ENCODE peak calls at places on chromosomes 5 and 9, in four cellular contexts. One of them, this sample, is unnamed.

GRCh38 chr5:94010814-94011213 is 269.4 kb upstream of the POU5F2 start:
- DNase-seq in GM12878: no peak
- DNase-seq in HL-60: no peak
- DNase-seq in K562: no peak
- DNase-seq in this sample: no peak

GRCh38 chr5:150542933-150543445 is 35.1 kb downstream of the NDST1 start:
- DNase-seq in GM12878: no peak
- DNase-seq in HL-60: no peak
- DNase-seq in K562: no peak
- DNase-seq in this sample: no peak

GRCh38 chr9:15697459-15697858 is 144.6 kb downstream of the CCDC171 start:
- DNase-seq in K562: no peak
- DNase-seq in GM12878: no peak
- DNase-seq in HL-60: no peak
- DNase-seq in this sample: no peak

GRCh38 chr5:55665065-55665464 is 47.1 kb downstream of the SLC38A9 start:
- DNase-seq in K562: no peak
- DNase-seq in GM12878: no peak
- DNase-seq in HL-60: no peak
- DNase-seq in this sample: no peak

GRCh38 chr5:77643654-77644404 is 5.3 kb upstream of the OTP start:
- DNase-seq in K562: no peak
- DNase-seq in GM12878: no peak
- DNase-seq in HL-60: no peak
- DNase-seq in this sample: no peak

GRCh38 chr9:108272350-108272899 is 583.4 kb downstream of the ACTL7B start:
- DNase-seq in HL-60: peak
- DNase-seq in GM12878: no peak
- DNase-seq in K562: peak
- DNase-seq in this sample: no peak

GRCh38 chr5:32776203-32776602 is 65.1 kb downstream of the NPR3 start:
- DNase-seq in K562: no peak
- DNase-seq in HL-60: no peak
- DNase-seq in GM12878: no peak
- DNase-seq in this sample: no peak

GRCh38 chr9:135046156-135047025 is 41.1 kb upstream of the OLFM1 start:
- DNase-seq in HL-60: no peak
- DNase-seq in GM12878: no peak
- DNase-seq in K562: no peak
- DNase-seq in this sample: no peak

GRCh38 chr9:129154866-129155477 is 23.1 kb downstream of the IER5L start:
- DNase-seq in GM12878: no peak
- DNase-seq in HL-60: no peak
- DNase-seq in K562: no peak
- DNase-seq in this sample: no peak

GRCh38 chr5:160271396-160271795 is 41.0 kb downstream of the CCNJL start:
- DNase-seq in K562: no peak
- DNase-seq in HL-60: no peak
- DNase-seq in GM12878: no peak
- DNase-seq in this sample: no peak

GRCh38 chr9:113302792-113303418 is at the start of gene RNF183:
- DNase-seq in HL-60: no peak
- DNase-seq in K562: no peak
- DNase-seq in GM12878: no peak
- DNase-seq in this sample: peak

DNA sequence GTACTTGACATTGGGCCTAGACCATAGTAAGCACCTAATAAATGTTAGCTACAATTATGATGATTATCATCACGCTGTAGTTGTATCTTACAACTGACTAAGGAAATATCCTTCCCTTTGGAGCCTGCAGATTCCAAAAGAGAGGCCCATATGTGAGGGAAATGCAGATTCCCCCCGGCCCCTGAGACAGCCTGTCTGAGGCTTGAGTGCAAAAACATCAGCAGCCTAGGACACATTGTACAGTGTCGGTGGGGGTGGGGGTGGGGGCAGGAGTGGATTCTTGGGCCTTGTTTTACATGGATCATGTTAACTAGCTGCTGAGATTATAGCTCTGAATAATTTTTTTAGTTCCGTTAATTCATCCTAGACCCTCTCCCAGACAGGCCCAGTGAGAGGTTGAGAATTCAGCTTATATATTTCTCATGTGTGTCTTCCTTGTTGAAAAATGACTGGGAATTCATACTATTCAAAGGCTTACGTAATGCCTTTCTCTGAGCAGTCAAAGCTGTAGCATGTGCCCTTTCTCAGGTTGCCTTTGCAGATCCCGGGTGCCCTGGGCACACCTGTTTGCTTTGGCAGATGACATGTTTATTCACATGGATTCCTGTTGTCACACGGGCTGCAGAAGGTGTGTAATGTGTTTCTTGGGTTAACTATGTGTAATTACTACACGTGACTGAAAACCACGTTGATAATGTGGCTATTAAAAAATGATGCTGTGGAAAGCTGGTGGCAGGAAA is 262.8 kb downstream of the NR3C1 start:
- DNase-seq in HL-60: no peak
- DNase-seq in K562: no peak
- DNase-seq in GM12878: no peak
- DNase-seq in this sample: no peak
- TF ChIP-seq SPI1 in HL-60: no peak
- TF ChIP-seq SPI1 in K562: no peak
- TF ChIP-seq SPI1 in GM12878: no peak
- TF ChIP-seq SPI1 in this sample: no peak

GRCh38 chr9:34737677-34738260 is 27.8 kb upstream of the CCL21 start:
- DNase-seq in HL-60: no peak
- DNase-seq in GM12878: no peak
- DNase-seq in K562: no peak
- DNase-seq in this sample: no peak
- TF ChIP-seq POLR2AphosphoS5 in HL-60: no peak
- TF ChIP-seq POLR2AphosphoS5 in GM12878: no peak
- TF ChIP-seq POLR2AphosphoS5 in K562: no peak
- TF ChIP-seq POLR2AphosphoS5 in this sample: no peak

DNA sequence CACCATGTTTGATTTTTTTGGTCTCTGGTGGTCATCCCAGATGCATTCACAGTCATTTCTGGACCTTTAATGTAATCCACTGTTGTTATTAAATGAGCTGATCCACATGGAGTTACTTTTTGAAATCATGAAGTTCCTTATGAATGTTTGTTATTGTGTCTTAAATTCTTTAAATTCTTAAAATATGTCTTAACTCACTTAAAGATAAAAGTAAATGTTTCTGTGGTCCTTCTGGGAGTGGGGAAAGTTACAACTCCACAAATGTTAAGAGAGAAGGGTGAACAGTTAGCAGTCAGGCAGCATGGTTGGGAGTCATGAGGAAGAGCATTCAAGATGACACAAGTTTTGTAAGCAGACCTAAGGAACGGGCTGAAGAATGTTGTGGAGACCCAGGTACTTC is 17.0 kb downstream of the SLC1A1 start:
- DNase-seq in K562: no peak
- DNase-seq in GM12878: no peak
- DNase-seq in HL-60: no peak
- DNase-seq in this sample: no peak
- TF ChIP-seq SPI1 in K562: no peak
- TF ChIP-seq SPI1 in GM12878: no peak
- TF ChIP-seq SPI1 in HL-60: no peak
- TF ChIP-seq SPI1 in this sample: no peak

GRCh38 chr9:35533398-35533797 is 43.5 kb downstream of the RUSC2 start:
- DNase-seq in K562: no peak
- DNase-seq in GM12878: no peak
- DNase-seq in HL-60: no peak
- DNase-seq in this sample: no peak

GRCh38 chr9:35537898-35538297 is 48.0 kb downstream of the RUSC2 start:
- DNase-seq in K562: no peak
- DNase-seq in GM12878: no peak
- DNase-seq in HL-60: no peak
- DNase-seq in this sample: no peak

GRCh38 chr9:35540315-35540714 is 50.4 kb downstream of the RUSC2 start:
- DNase-seq in K562: no peak
- DNase-seq in GM12878: no peak
- DNase-seq in HL-60: no peak
- DNase-seq in this sample: no peak

GRCh38 chr9:35538361-35539234 is 48.7 kb downstream of the RUSC2 start:
- DNase-seq in HL-60: peak
- DNase-seq in GM12878: no peak
- DNase-seq in K562: no peak
- DNase-seq in this sample: no peak
- TF ChIP-seq POLR2AphosphoS5 in HL-60: no peak
- TF ChIP-seq POLR2AphosphoS5 in GM12878: no peak
- TF ChIP-seq POLR2AphosphoS5 in K562: no peak
- TF ChIP-seq POLR2AphosphoS5 in this sample: no peak

DNA sequence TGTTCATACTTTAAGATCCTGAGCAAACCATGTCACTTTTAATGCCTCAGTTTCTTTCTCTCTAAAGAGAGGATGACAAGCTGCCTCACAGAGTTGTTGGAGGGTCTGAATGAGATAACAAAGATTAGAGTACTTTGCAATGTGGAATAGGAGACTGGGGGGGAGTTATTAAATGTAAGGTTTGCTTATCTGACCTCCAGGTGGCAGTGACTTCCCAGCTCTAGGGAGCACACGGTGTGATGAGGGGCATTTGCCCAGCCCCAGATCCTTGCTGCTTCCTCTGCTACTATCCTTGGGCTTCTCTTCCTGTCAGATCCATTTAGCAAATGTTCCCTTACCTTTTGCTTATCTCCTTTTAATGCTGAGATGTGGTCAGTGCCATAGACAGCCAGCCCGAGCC is 30.7 kb downstream of the ENHO start:
- DNase-seq in GM12878: no peak
- DNase-seq in K562: no peak
- DNase-seq in HL-60: no peak
- DNase-seq in this sample: no peak
- TF ChIP-seq SPI1 in GM12878: no peak
- TF ChIP-seq SPI1 in K562: no peak
- TF ChIP-seq SPI1 in HL-60: no peak
- TF ChIP-seq SPI1 in this sample: no peak

DNA sequence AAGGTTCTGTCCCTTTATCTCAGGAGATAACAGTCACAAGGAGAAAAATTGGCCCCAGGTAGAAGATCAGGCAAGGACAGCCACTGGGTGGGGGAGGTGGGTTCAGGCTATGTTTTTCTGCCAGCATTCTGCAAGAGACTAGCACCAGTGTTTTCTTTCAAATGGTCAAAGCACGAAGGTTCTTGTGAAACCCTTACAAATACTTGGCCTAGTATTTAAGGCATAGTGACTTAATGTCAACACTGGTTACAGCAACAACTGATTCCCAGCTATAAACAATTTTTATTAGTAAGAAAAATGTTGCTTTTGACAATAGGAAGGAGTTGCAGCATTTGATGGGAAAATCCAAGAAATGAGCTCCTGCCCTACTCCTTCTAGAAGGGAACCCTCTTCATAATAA is 349.6 kb downstream of the SLIT3 start:
- DNase-seq in HL-60: no peak
- DNase-seq in K562: no peak
- DNase-seq in GM12878: no peak
- DNase-seq in this sample: no peak
- TF ChIP-seq POLR2AphosphoS5 in HL-60: no peak
- TF ChIP-seq POLR2AphosphoS5 in K562: no peak
- TF ChIP-seq POLR2AphosphoS5 in GM12878: no peak
- TF ChIP-seq POLR2AphosphoS5 in this sample: no peak